ENCODE peak calls at places on chromosomes 5 and 9, in eight cellular contexts. Y is kidney epithelial cell, W is C1 segment of cervical spinal cord, A is M059J, I is activated T-helper 1 cell treated with Interleukin-2 at 50 U/mL for 16 hours, J is ACHN, N is omental fat pad, P is RCC 7860. D is an unnamed sample.

GRCh38 chr9:7144265-7145046 is 386.7 kb downstream of the KDM4C start:
- DNase-seq in I (no peak), Y (no peak), P (no peak), A (no peak), N (no peak), J (no peak), W (no peak), D (no peak)

GRCh38 chr5:173547579-173547978 is 68.9 kb downstream of the BOD1 start:
- DNase-seq in A (peak; percentile 82), W (no peak), J (peak; percentile 79), Y (peak; percentile 96), I (no peak), P (no peak), N (no peak), D (peak; percentile 92)

GRCh38 chr9:121883281-121884056 is 209.6 kb downstream of the TTLL11 start:
- DNase-seq in I (no peak), P (peak; percentile 66), W (no peak), A (peak; percentile 86), J (peak; percentile 51), N (no peak), Y (no peak), D (peak; percentile 86)

GRCh38 chr5:137633896-137634295 is 102.0 kb downstream of the KLHL3 start:
- DNase-seq in I (no peak), J (no peak), N (no peak), A (no peak), Y (no peak), W (no peak), P (no peak), D (no peak)

GRCh38 chr9:5442400-5443011 is 4.8 kb upstream of the PLGRKT start:
- DNase-seq in N (no peak), P (peak; percentile 44), A (peak; percentile 80), I (no peak), W (no peak), J (peak; percentile 65), Y (no peak), D (peak; percentile 83)

GRCh38 chr5:143245929-143246561 is 157.4 kb downstream of the NR3C1 start:
- DNase-seq in A (peak; percentile 99), P (peak; percentile 97), W (no peak), N (no peak), Y (peak; percentile 90), J (peak; percentile 85), I (no peak), D (peak; percentile 81)

GRCh38 chr5:167688731-167689130 is 602.7 kb upstream of the WWC1 start:
- DNase-seq in P (peak; percentile 80), N (no peak), I (no peak), J (no peak), A (peak; percentile 63), W (no peak), Y (no peak), D (peak; percentile 43)

GRCh38 chr9:2963307-2963706 is 119.4 kb upstream of the PUM3 start:
- DNase-seq in Y (no peak), N (no peak), A (no peak), W (no peak), P (no peak), J (no peak), I (no peak), D (no peak)

D was measured in osteoblast.